ENCODE peak calls at places on chromosomes 13 and 19, in four cellular contexts. B is mesenchymal stem cell, Y is IMR-90, F is H1. C is an unnamed sample. For H3K79me1, the result is how much of the 10 kb centered on the place peaks cover.

GRCh38 chr13:34217343-34218094 is 399.6 kb downstream of the RFC3 start:
- DNase-seq in Y (no peak), F (no peak), B (peak), C (no peak)

GRCh38 chr13:100581504-100581903 is 7.1 kb downstream of the GGACT start:
- DNase-seq in B (no peak), Y (no peak), F (no peak), C (no peak)

GRCh38 chr13:100075700-100076587 is 12.9 kb upstream of the PCCA start:
- DNase-seq in Y (no peak), B (no peak), F (no peak), C (no peak)

GRCh38 chr13:104006625-104007061 is 940.4 kb upstream of the SLC10A2 start:
- DNase-seq in B (peak), F (no peak), Y (peak), C (no peak)

GRCh38 chr13:33275916-33276315 is 9.6 kb downstream of the STARD13 start:
- DNase-seq in F (no peak), Y (peak), B (no peak), C (no peak)

GRCh38 chr13:94660695-94661324 is 51.5 kb downstream of the SOX21 start:
- DNase-seq in F (no peak), B (peak), Y (peak), C (no peak)

GRCh38 chr13:78826936-78827335 is 168.0 kb upstream of the OBI1 start:
- DNase-seq in F (no peak), Y (no peak), B (no peak), C (no peak)

GRCh38 chr19:51564791-51565190 is 6.3 kb upstream of the ZNF175 start:
- DNase-seq in F (no peak), Y (no peak), B (no peak), C (peak)

GRCh38 chr19:405138-405965 is 3.6 kb downstream of the C2CD4C start:
- DNase-seq in F (no peak), Y (no peak), B (no peak), C (peak)

GRCh38 chr13:99982021-99982740 is 597 bp downstream of the ZIC2 start:
- DNase-seq in B (no peak), F (no peak), Y (no peak), C (no peak)

GRCh38 chr19:52948025-52948770 is 14.5 kb downstream of the ZNF816 start:
- DNase-seq in Y (no peak), B (no peak), F (no peak), C (no peak)

GRCh38 chr13:35768126-35768525 is 291.6 kb upstream of the MAB21L1 start:
- DNase-seq in B (no peak), F (no peak), Y (no peak), C (no peak)

GRCh38 chr13:50936681-50937080 is 27.1 kb downstream of the RNASEH2B start:
- DNase-seq in B (peak), Y (no peak), F (no peak), C (no peak)

GRCh38 chr19:18109731-18110671 is 12.4 kb downstream of the MAST3 start:
- DNase-seq in Y (no peak), F (no peak), B (peak), C (peak)

GRCh38 chr13:77136902-77137420 is 110.0 kb upstream of the FBXL3 start:
- DNase-seq in B (peak), Y (peak), F (no peak), C (no peak)

GRCh38 chr13:44249439-44249838 is 124.2 kb upstream of the SERP2 start:
- DNase-seq in Y (peak), B (peak), F (no peak), C (no peak)

GRCh38 chr19:5479958-5480357 is 24.7 kb downstream of the ZNRF4 start:
- DNase-seq in Y (no peak), F (no peak), B (no peak), C (no peak)

GRCh38 chr13:79442706-79443105 is 36.7 kb upstream of the RBM26 start:
- DNase-seq in F (no peak), Y (no peak), B (no peak), C (no peak)

GRCh38 chr13:65460136-65460535 is 1770.0 kb downstream of the PCDH9 start:
- DNase-seq in B (peak), F (no peak), Y (peak), C (no peak)

GRCh38 chr13:98182589-98182988 is 5.5 kb upstream of the RNF113B start:
- DNase-seq in B (no peak), Y (no peak), F (no peak), C (no peak)

GRCh38 chr19:10139952-10140351 is 20.3 kb upstream of the EIF3G start:
- DNase-seq in Y (no peak), B (no peak), F (no peak), C (no peak)

GRCh38 chr19:53308339-53308811 is 25.2 kb upstream of the ZNF845 start:
- DNase-seq in Y (no peak), F (peak), B (no peak), C (peak)

GRCh38 chr19:10553943-10554381 is 10.3 kb downstream of the ATG4D start:
- DNase-seq in B (no peak), F (no peak), Y (no peak), C (no peak)

GRCh38 chr13:94657167-94657566 is 55.2 kb downstream of the SOX21 start:
- DNase-seq in Y (peak), F (no peak), B (peak), C (no peak)

GRCh38 chr19:47427241-47428176 is 8.2 kb upstream of the MEIS3 start:
- DNase-seq in Y (peak), F (peak), B (peak), C (peak)

GRCh38 chr13:34502621-34503020 is 439.4 kb upstream of the NBEA start:
- DNase-seq in F (no peak), Y (no peak), B (no peak), C (no peak)

GRCh38 chr19:36169084-36169760 is 17.0 kb upstream of the COX7A1 start:
- DNase-seq in F (no peak), B (no peak), Y (no peak), C (no peak)

GRCh38 chr13:57857945-57858344 is 226.4 kb downstream of the PCDH17 start:
- DNase-seq in F (no peak), Y (no peak), B (no peak), C (no peak)

GRCh38 chr13:79679334-79679733 is 198.4 kb downstream of the NDFIP2 start:
- DNase-seq in B (peak), F (peak), Y (peak), C (peak)

GRCh38 chr13:40792284-40793051 is 3.1 kb downstream of the SLC25A15 start:
- DNase-seq in F (no peak), Y (no peak), B (no peak), C (peak)
- H3K79me1 ChIP-seq in F (under half), Y (under half), B (under half), C (under half)

GRCh38 chr13:113605866-113606438 is 21.4 kb downstream of the TFDP1 start:
- DNase-seq in B (no peak), Y (no peak), F (no peak), C (no peak)
- H3K79me1 ChIP-seq in B (under half), Y (under half), F (under half), C (under half)

DNA sequence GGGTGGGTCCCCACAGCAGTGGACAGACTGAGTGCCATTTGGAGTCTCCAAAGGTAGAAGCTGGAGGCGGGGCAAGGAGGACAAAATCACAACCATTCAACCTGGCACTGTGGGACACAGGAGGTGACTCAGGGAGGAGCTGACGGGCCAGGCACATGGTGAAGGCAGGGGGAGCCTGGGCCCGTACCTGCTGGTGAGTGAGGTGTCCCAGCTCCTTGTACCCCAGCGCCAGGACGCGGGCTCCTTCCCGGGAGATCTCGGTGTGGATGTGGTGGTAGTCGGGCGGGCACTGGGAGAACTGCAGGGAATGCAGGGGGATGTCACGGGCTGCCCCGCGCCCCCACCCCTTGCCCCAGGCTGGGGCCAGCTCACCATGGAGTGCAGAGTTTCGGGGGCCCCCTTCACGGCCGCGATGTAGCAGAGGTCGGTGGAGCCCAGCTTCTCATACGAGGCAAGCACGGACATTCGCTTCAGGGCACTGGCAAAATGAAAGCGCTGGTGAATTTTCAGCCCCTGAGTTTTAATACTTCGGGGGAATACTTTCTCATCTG is 9.8 kb downstream of the ATP13A1 start:
- DNase-seq in Y (no peak), F (no peak), B (no peak), C (no peak)
- H3K79me1 ChIP-seq in Y (under half), F (under half), B (half or more), C (under half)

GRCh38 chr19:38661996-38662395 is 14.5 kb downstream of the ACTN4 start:
- DNase-seq in B (no peak), Y (no peak), F (no peak), C (no peak)

GRCh38 chr19:38663957-38664502 is 16.6 kb downstream of the ACTN4 start:
- DNase-seq in B (no peak), F (no peak), Y (no peak), C (no peak)

GRCh38 chr19:38663156-38663651 is 15.8 kb downstream of the ACTN4 start:
- DNase-seq in B (no peak), Y (no peak), F (no peak), C (no peak)

GRCh38 chr19:38661166-38661565 is 13.7 kb downstream of the ACTN4 start:
- DNase-seq in B (no peak), Y (no peak), F (no peak), C (no peak)

DNA sequence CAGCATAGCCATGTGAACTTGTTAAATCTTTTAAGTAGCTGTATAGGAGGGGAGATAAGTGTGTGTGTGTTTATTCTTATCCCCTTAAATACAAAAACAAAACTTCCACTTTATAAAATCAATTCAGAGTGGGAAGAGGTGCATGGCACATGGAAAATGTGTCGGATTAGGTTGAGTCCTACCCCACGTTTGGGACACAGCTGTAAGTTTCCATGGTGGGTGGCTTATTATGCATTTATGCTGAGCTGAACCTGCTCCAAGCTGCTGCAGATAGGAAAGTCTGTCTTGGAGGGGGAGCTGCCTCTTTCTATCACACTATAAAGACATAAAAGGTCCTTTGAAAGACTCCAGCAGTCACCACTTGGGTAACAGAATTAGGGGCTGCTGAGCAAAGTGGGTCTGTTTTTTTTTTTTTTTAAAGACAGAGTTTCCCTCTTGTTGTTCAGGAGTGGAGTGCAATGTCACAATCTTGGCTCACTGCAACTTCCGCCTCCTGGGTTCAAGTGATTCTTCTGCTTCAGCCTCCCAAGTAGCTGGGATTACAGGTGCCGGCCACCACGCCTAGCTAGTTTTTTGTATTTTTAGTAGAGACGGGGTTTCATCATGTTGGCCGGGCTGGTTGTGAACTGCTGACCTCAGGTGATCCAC is 15.2 kb downstream of the ACTN4 start:
- DNase-seq in F (no peak), Y (no peak), B (no peak), C (no peak)
- H3K79me1 ChIP-seq in F (under half), Y (under half), B (under half), C (under half)

GRCh38 chr19:38684078-38684861 is 36.8 kb downstream of the ACTN4 start:
- DNase-seq in Y (peak), B (peak), F (no peak), C (peak)

GRCh38 chr19:38679839-38680238 is 32.4 kb downstream of the ACTN4 start:
- DNase-seq in F (no peak), Y (peak), B (peak), C (no peak)

GRCh38 chr19:38683393-38684077 is 36.1 kb downstream of the ACTN4 start:
- DNase-seq in F (peak), B (peak), Y (peak), C (peak)

GRCh38 chr19:38682872-38683392 is 35.5 kb downstream of the ACTN4 start:
- DNase-seq in B (peak), Y (no peak), F (no peak), C (no peak)

DNA sequence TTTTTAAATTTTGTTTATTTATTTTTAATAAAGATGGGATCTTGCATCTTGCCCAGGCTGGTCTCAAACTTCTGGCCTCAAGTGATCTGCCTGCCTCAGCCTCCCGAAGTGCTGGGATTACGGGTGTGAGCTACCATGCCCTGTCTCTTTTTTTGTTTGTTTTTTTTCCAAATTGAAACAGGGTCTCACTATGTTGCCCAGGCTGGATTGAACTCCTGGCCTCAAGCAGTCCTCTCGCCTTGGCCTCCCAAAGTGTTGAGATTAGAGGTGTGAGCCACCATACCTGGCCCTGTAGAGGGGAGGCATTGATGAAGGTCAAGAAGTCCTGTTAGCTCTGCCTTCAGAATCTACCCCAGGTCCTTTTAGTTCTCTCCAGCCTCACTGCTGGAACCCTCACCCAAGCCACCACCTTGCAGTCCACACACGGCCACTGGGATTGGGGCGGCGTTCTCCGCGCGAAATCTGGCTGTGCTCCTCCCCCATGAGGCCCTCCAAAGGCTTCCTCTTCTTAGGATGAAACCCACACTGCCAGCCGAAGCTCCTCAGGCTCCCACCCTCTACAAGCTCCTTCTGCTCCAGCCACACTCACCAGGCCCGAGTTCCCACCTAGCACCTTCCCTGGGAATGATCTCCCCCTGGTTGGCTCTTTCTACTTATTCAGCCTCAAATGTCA is 34.9 kb downstream of the ACTN4 start:
- DNase-seq in B (no peak), Y (no peak), F (no peak), C (no peak)
- H3K79me1 ChIP-seq in B (under half), Y (under half), F (under half), C (under half)

GRCh38 chr19:3517638-3518037 is 11.5 kb downstream of the FZR1 start:
- DNase-seq in Y (no peak), F (no peak), B (peak), C (no peak)
- H3K79me1 ChIP-seq in Y (under half), F (under half), B (under half), C (under half)

GRCh38 chr19:13848811-13849241 is 28.1 kb upstream of the NANOS3 start:
- DNase-seq in F (no peak), Y (no peak), B (peak), C (no peak)
- H3K79me1 ChIP-seq in F (under half), Y (under half), B (under half), C (under half)

C was measured in H9.